ENCODE peak calls at places on chromosomes 3 and 15, in ten cellular contexts. One of them, this sample, is unnamed. For H3K4me1, the result is how much of the 10 kb centered on the place peaks cover.

GRCh38 chr3:194928183-194928736 is 242.6 kb downstream of the FAM43A start:
- DNase-seq in psoas muscle: no peak
- DNase-seq in body of pancreas: no peak
- DNase-seq in colonic mucosa: no peak
- DNase-seq in GM23338: no peak
- DNase-seq in OCI-LY7: no peak
- DNase-seq in endodermal cell: no peak
- DNase-seq in stomach: no peak
- DNase-seq in ovary: no peak
- DNase-seq in left ventricle myocardium inferior: no peak
- DNase-seq in this sample: peak

GRCh38 chr3:15794303-15794771 is 3.4 kb downstream of the ANKRD28 start:
- DNase-seq in OCI-LY7: no peak
- DNase-seq in body of pancreas: no peak
- DNase-seq in ovary: no peak
- DNase-seq in colonic mucosa: no peak
- DNase-seq in GM23338: no peak
- DNase-seq in left ventricle myocardium inferior: no peak
- DNase-seq in psoas muscle: no peak
- DNase-seq in stomach: no peak
- DNase-seq in endodermal cell: no peak
- DNase-seq in this sample: no peak

GRCh38 chr15:90959894-90960293 is 5.2 kb downstream of the RCCD1 start:
- DNase-seq in left ventricle myocardium inferior: peak
- DNase-seq in ovary: no peak
- DNase-seq in OCI-LY7: no peak
- DNase-seq in colonic mucosa: no peak
- DNase-seq in endodermal cell: no peak
- DNase-seq in psoas muscle: peak
- DNase-seq in stomach: no peak
- DNase-seq in GM23338: no peak
- DNase-seq in body of pancreas: no peak
- DNase-seq in this sample: no peak

GRCh38 chr3:157488144-157488543 is 15.1 kb downstream of the VEPH1 start:
- DNase-seq in left ventricle myocardium inferior: no peak
- DNase-seq in OCI-LY7: no peak
- DNase-seq in GM23338: no peak
- DNase-seq in stomach: no peak
- DNase-seq in colonic mucosa: no peak
- DNase-seq in endodermal cell: no peak
- DNase-seq in psoas muscle: no peak
- DNase-seq in body of pancreas: no peak
- DNase-seq in ovary: no peak
- DNase-seq in this sample: no peak

GRCh38 chr15:75153084-75153483 is 48.6 kb upstream of the C15orf39 start:
- DNase-seq in colonic mucosa: no peak
- DNase-seq in stomach: no peak
- DNase-seq in left ventricle myocardium inferior: no peak
- DNase-seq in psoas muscle: no peak
- DNase-seq in GM23338: peak
- DNase-seq in OCI-LY7: peak
- DNase-seq in ovary: no peak
- DNase-seq in body of pancreas: no peak
- DNase-seq in endodermal cell: no peak
- DNase-seq in this sample: peak

GRCh38 chr3:124886168-124887051 is 755 bp downstream of the ITGB5 start:
- DNase-seq in ovary: peak
- DNase-seq in psoas muscle: peak
- DNase-seq in body of pancreas: peak
- DNase-seq in left ventricle myocardium inferior: peak
- DNase-seq in GM23338: peak
- DNase-seq in stomach: peak
- DNase-seq in colonic mucosa: peak
- DNase-seq in OCI-LY7: no peak
- DNase-seq in endodermal cell: peak
- DNase-seq in this sample: peak

GRCh38 chr3:45841380-45841700 is 579 bp downstream of the LZTFL1 start:
- DNase-seq in stomach: no peak
- DNase-seq in GM23338: peak
- DNase-seq in psoas muscle: no peak
- DNase-seq in ovary: no peak
- DNase-seq in left ventricle myocardium inferior: no peak
- DNase-seq in OCI-LY7: peak
- DNase-seq in endodermal cell: no peak
- DNase-seq in colonic mucosa: peak
- DNase-seq in body of pancreas: peak
- DNase-seq in this sample: no peak

GRCh38 chr3:159163656-159164055 is 361.8 kb downstream of the MFSD1 start:
- DNase-seq in endodermal cell: no peak
- DNase-seq in psoas muscle: no peak
- DNase-seq in body of pancreas: no peak
- DNase-seq in left ventricle myocardium inferior: no peak
- DNase-seq in stomach: no peak
- DNase-seq in ovary: no peak
- DNase-seq in colonic mucosa: no peak
- DNase-seq in GM23338: no peak
- DNase-seq in OCI-LY7: no peak
- DNase-seq in this sample: no peak

GRCh38 chr3:79767953-79768282 is at the start of gene ROBO1:
- DNase-seq in stomach: no peak
- DNase-seq in psoas muscle: no peak
- DNase-seq in left ventricle myocardium inferior: no peak
- DNase-seq in body of pancreas: no peak
- DNase-seq in colonic mucosa: no peak
- DNase-seq in endodermal cell: no peak
- DNase-seq in OCI-LY7: no peak
- DNase-seq in GM23338: peak
- DNase-seq in ovary: no peak
- DNase-seq in this sample: peak

GRCh38 chr3:52091566-52092290 is 35.4 kb upstream of the DUSP7 start:
- DNase-seq in colonic mucosa: no peak
- DNase-seq in endodermal cell: no peak
- DNase-seq in OCI-LY7: no peak
- DNase-seq in body of pancreas: no peak
- DNase-seq in left ventricle myocardium inferior: peak
- DNase-seq in ovary: peak
- DNase-seq in psoas muscle: peak
- DNase-seq in GM23338: no peak
- DNase-seq in stomach: no peak
- DNase-seq in this sample: no peak
- H3K27ac ChIP-seq in colonic mucosa: no peak
- H3K27ac ChIP-seq in endodermal cell: no peak
- H3K27ac ChIP-seq in OCI-LY7: no peak
- H3K27ac ChIP-seq in body of pancreas: no peak
- H3K27ac ChIP-seq in left ventricle myocardium inferior: no peak
- H3K27ac ChIP-seq in ovary: no peak
- H3K27ac ChIP-seq in psoas muscle: no peak
- H3K27ac ChIP-seq in GM23338: no peak
- H3K27ac ChIP-seq in stomach: no peak
- H3K27ac ChIP-seq in this sample: no peak

DNA sequence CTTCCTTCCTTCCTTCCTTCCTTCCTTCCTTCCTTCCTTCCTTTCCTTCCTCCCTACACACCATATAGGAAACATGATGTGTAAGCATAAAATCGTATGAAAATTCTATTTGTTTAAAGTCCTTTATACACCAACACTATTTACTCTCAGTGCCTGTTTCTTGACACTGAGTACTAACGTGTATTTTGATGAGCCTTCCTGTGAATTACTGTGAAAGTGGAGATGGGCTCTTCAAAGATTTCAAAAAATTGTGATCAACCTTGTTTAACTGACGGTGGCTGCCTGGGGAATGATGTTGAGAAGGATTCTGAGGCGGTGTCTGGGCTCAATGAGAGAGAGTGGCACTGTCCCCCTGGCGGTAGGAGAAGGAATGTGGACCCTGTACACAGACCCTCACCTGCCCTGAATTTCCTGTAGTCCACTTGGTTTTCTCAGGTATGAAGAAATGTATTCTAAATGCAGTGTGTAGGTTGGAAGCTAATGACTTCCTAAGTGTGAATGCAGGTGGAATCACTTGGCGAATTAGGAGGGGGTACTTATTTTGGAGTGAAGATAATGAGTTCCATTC is 237.9 kb downstream of the GAP43 start:
- DNase-seq in GM23338: peak
- DNase-seq in stomach: no peak
- DNase-seq in psoas muscle: no peak
- DNase-seq in endodermal cell: peak
- DNase-seq in ovary: no peak
- DNase-seq in OCI-LY7: no peak
- DNase-seq in left ventricle myocardium inferior: no peak
- DNase-seq in colonic mucosa: no peak
- DNase-seq in body of pancreas: no peak
- DNase-seq in this sample: peak
- TF ChIP-seq CTCF in GM23338: peak
- TF ChIP-seq CTCF in stomach: no peak
- TF ChIP-seq CTCF in psoas muscle: no peak
- TF ChIP-seq CTCF in endodermal cell: peak
- TF ChIP-seq CTCF in ovary: no peak
- TF ChIP-seq CTCF in OCI-LY7: peak
- TF ChIP-seq CTCF in left ventricle myocardium inferior: no peak
- TF ChIP-seq CTCF in colonic mucosa: no peak
- TF ChIP-seq CTCF in body of pancreas: no peak
- TF ChIP-seq CTCF in this sample: peak

DNA sequence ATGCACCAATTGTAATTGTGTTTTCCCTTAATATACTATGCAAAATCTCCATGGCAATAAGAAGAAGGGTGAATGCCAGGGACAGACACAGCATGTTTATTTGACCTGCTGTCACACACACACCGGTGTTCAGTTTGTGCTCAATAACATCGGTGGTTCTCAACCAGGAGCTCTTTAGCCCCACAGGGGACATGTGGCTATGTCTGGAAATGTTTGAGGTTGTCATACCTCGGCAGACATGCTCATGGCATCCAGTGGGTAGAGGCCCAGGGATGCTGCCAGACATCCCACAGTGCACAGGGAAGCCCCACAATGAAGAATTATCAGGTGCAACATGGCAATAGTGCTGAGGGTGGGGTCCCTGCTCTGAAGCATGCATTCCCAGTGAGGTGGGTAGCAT is 38.2 kb downstream of the GLB1 start:
- DNase-seq in ovary: no peak
- DNase-seq in psoas muscle: no peak
- DNase-seq in left ventricle myocardium inferior: no peak
- DNase-seq in GM23338: no peak
- DNase-seq in endodermal cell: no peak
- DNase-seq in colonic mucosa: no peak
- DNase-seq in OCI-LY7: no peak
- DNase-seq in body of pancreas: no peak
- DNase-seq in stomach: no peak
- DNase-seq in this sample: no peak
- H3K4me1 ChIP-seq in ovary: under half
- H3K4me1 ChIP-seq in psoas muscle: under half
- H3K4me1 ChIP-seq in left ventricle myocardium inferior: under half
- H3K4me1 ChIP-seq in GM23338: under half
- H3K4me1 ChIP-seq in endodermal cell: under half
- H3K4me1 ChIP-seq in colonic mucosa: under half
- H3K4me1 ChIP-seq in OCI-LY7: half or more
- H3K4me1 ChIP-seq in body of pancreas: under half
- H3K4me1 ChIP-seq in stomach: under half
- H3K4me1 ChIP-seq in this sample: under half

GRCh38 chr3:29141197-29141911 is 139.5 kb upstream of the RBMS3 start:
- DNase-seq in ovary: no peak
- DNase-seq in GM23338: no peak
- DNase-seq in OCI-LY7: no peak
- DNase-seq in left ventricle myocardium inferior: no peak
- DNase-seq in stomach: no peak
- DNase-seq in endodermal cell: no peak
- DNase-seq in body of pancreas: no peak
- DNase-seq in psoas muscle: no peak
- DNase-seq in colonic mucosa: no peak
- DNase-seq in this sample: no peak
- H3K27ac ChIP-seq in ovary: no peak
- H3K27ac ChIP-seq in GM23338: no peak
- H3K27ac ChIP-seq in OCI-LY7: no peak
- H3K27ac ChIP-seq in left ventricle myocardium inferior: peak
- H3K27ac ChIP-seq in stomach: no peak
- H3K27ac ChIP-seq in endodermal cell: no peak
- H3K27ac ChIP-seq in body of pancreas: no peak
- H3K27ac ChIP-seq in psoas muscle: peak
- H3K27ac ChIP-seq in colonic mucosa: no peak
- H3K27ac ChIP-seq in this sample: no peak

GRCh38 chr3:82707035-82707434 is 945.6 kb upstream of the GBE1 start:
- DNase-seq in stomach: no peak
- DNase-seq in colonic mucosa: no peak
- DNase-seq in psoas muscle: no peak
- DNase-seq in body of pancreas: peak
- DNase-seq in GM23338: peak
- DNase-seq in left ventricle myocardium inferior: no peak
- DNase-seq in OCI-LY7: no peak
- DNase-seq in ovary: no peak
- DNase-seq in endodermal cell: peak
- DNase-seq in this sample: no peak
- TF ChIP-seq CTCF in stomach: no peak
- TF ChIP-seq CTCF in colonic mucosa: no peak
- TF ChIP-seq CTCF in psoas muscle: no peak
- TF ChIP-seq CTCF in body of pancreas: peak
- TF ChIP-seq CTCF in GM23338: peak
- TF ChIP-seq CTCF in left ventricle myocardium inferior: no peak
- TF ChIP-seq CTCF in OCI-LY7: no peak
- TF ChIP-seq CTCF in ovary: no peak
- TF ChIP-seq CTCF in endodermal cell: peak
- TF ChIP-seq CTCF in this sample: no peak

DNA sequence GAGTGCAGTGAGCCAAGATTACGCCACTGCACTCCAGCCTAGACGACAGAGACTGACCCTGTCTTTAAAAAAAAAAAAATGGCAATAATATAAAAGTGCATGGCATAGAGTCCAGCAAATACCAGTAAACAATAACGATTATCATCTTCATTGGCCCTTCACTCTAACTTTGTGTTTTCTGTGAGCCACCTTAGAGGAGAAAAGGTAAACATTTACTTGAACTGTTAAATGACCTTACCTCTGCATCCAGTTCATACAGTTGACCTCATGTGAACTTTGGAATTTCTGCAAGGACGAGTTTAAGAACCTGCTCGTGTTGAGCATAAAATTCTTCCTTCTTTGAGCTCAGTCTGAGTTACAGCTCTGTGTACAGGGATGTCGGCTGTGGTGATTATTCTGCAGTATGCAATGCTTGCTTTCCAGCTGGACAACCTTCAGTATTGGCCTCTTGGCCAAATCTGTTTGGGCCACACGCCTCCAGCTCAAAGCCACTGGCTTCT is 56.6 kb downstream of the RLBP1 start:
- DNase-seq in psoas muscle: no peak
- DNase-seq in left ventricle myocardium inferior: no peak
- DNase-seq in colonic mucosa: no peak
- DNase-seq in endodermal cell: no peak
- DNase-seq in body of pancreas: peak
- DNase-seq in OCI-LY7: no peak
- DNase-seq in GM23338: no peak
- DNase-seq in ovary: peak
- DNase-seq in stomach: no peak
- DNase-seq in this sample: no peak
- H3K4me1 ChIP-seq in psoas muscle: half or more
- H3K4me1 ChIP-seq in left ventricle myocardium inferior: half or more
- H3K4me1 ChIP-seq in colonic mucosa: under half
- H3K4me1 ChIP-seq in endodermal cell: under half
- H3K4me1 ChIP-seq in body of pancreas: under half
- H3K4me1 ChIP-seq in OCI-LY7: under half
- H3K4me1 ChIP-seq in GM23338: under half
- H3K4me1 ChIP-seq in ovary: under half
- H3K4me1 ChIP-seq in stomach: under half
- H3K4me1 ChIP-seq in this sample: half or more